ENCODE peak calls at places on chromosomes 6 and 20, in nine cellular contexts. I is activated naive CD8-positive, alpha-beta T cell treated with anti-CD3 and anti-CD28 coated beads, Interleukin-2, amount 50 U/mL, for 24 hours; L is activated CD4-positive, CD25-positive, alpha-beta regulatory T cell; Q is central memory CD4-positive, alpha-beta T cell; N is iris pigment epithelial cell; X is NCI-H774; S is midbrain; A is astrocyte of the spinal cord; F is upper lobe of right lung. M is an unnamed sample.

GRCh38 chr6:125940691-125941090 is 15.9 kb upstream of the HINT3 start:
- DNase-seq in A (no peak), L (no peak), X (no peak), F (no peak), S (no peak), I (no peak), Q (no peak), N (no peak), M (peak; percentile 73)

GRCh38 chr20:52096117-52096516 is 95.5 kb downstream of the ZFP64 start:
- DNase-seq in F (no peak), N (no peak), X (no peak), L (no peak), S (no peak), Q (no peak), A (no peak), I (no peak), M (no peak)

GRCh38 chr6:7541175-7542064 is at the start of gene DSP:
- DNase-seq in L (no peak), F (peak; percentile 84), A (peak; percentile 16), I (peak; percentile 42), X (peak; percentile 79), S (no peak), Q (no peak), N (peak; percentile 21), M (peak; percentile 96)

GRCh38 chr20:33263784-33264183 is 19.2 kb upstream of the BPIFB1 start:
- DNase-seq in X (no peak), N (no peak), S (no peak), F (no peak), Q (no peak), A (no peak), I (no peak), L (no peak), M (no peak)

GRCh38 chr6:139577124-139577800 is 202.8 kb upstream of the CITED2 start:
- DNase-seq in S (no peak), F (no peak), N (no peak), X (no peak), Q (no peak), I (no peak), A (peak; percentile 33), L (no peak), M (peak; percentile 54)

GRCh38 chr6:1296079-1296478 is 15.8 kb upstream of the FOXQ1 start:
- DNase-seq in S (no peak), F (no peak), A (no peak), I (no peak), X (no peak), L (no peak), N (no peak), Q (no peak), M (peak; percentile 82)

GRCh38 chr6:42440027-42440426 is 11.7 kb downstream of the TRERF1 start:
- DNase-seq in N (peak; percentile 35), L (no peak), I (no peak), X (no peak), A (no peak), Q (no peak), F (no peak), S (no peak), M (no peak)

GRCh38 chr6:122322824-122323223 is 76.6 kb upstream of the HSF2 start:
- DNase-seq in A (peak; percentile 43), L (no peak), X (no peak), Q (no peak), I (no peak), F (no peak), N (peak; percentile 28), S (no peak), M (peak; percentile 29)

GRCh38 chr6:160086754-160087153 is 34.9 kb upstream of the SLC22A1 start:
- DNase-seq in S (no peak), A (no peak), L (no peak), F (no peak), I (no peak), Q (no peak), N (no peak), X (no peak), M (no peak)

GRCh38 chr6:109808837-109809236 is 117.7 kb downstream of the FIG4 start:
- DNase-seq in X (no peak), L (no peak), A (no peak), S (no peak), F (no peak), I (no peak), N (no peak), Q (no peak), M (no peak)

M was measured in epithelial cell of esophagus.